ENCODE peak calls at places on chromosomes 4 and X, in nine cellular contexts. E, S, H, Q, I, W, N, X and Z are unnamed samples.
A peak's percentile ranks its signal among the peaks of the same experiment; 100 is the strongest.

GRCh38 chrX:45771560-45772340 is 571.1 kb upstream of the DIPK2B start:
- DNase-seq in I (peak; percentile 80), Q (no peak), E (no peak), H (peak; percentile 38), N (no peak), X (no peak), S (no peak), W (no peak), Z (peak; percentile 71)

GRCh38 chr4:84985952-84986351 is 19.5 kb upstream of the WDFY3 start:
- DNase-seq in W (no peak), N (no peak), X (peak; percentile 48), H (peak; percentile 25), E (no peak), I (no peak), S (no peak), Q (peak; percentile 6), Z (no peak)

GRCh38 chr4:93319011-93319410 is 509.5 kb upstream of the ATOH1 start:
- DNase-seq in I (no peak), Q (no peak), N (no peak), E (no peak), H (no peak), S (no peak), W (no peak), X (no peak), Z (no peak)

GRCh38 chr4:93855926-93856325 is 27.4 kb downstream of the ATOH1 start:
- DNase-seq in E (no peak), I (no peak), X (no peak), S (no peak), W (no peak), H (no peak), Q (no peak), N (no peak), Z (no peak)

GRCh38 chrX:19824603-19825002 is 62.8 kb downstream of the SH3KBP1 start:
- DNase-seq in E (no peak), W (no peak), I (no peak), X (no peak), Q (no peak), N (no peak), S (no peak), H (no peak), Z (no peak)

GRCh38 chrX:155046129-155046810 is 19.6 kb downstream of the FUNDC2 start:
- DNase-seq in N (no peak), E (no peak), I (no peak), S (no peak), X (no peak), H (no peak), Q (no peak), W (no peak), Z (no peak)

GRCh38 chrX:69173906-69174305 is 8.7 kb upstream of the PJA1 start:
- DNase-seq in W (no peak), E (peak; percentile 34), I (no peak), N (no peak), X (no peak), H (no peak), S (no peak), Q (no peak), Z (no peak)

GRCh38 chrX:72123471-72124185 is 8.1 kb downstream of the RTL5 start:
- DNase-seq in X (no peak), N (no peak), W (no peak), S (no peak), E (peak; percentile 51), I (peak; percentile 52), Q (no peak), H (no peak), Z (peak; percentile 80)

GRCh38 chrX:154472685-154473632 is 6.1 kb downstream of the LAGE3 start:
- DNase-seq in Q (no peak), H (no peak), W (no peak), E (no peak), S (no peak), X (no peak), N (no peak), I (no peak), Z (no peak)

GRCh38 chr4:61723492-61723891 is 523.4 kb downstream of the ADGRL3 start:
- DNase-seq in X (no peak), E (peak; percentile 32), S (no peak), I (no peak), N (no peak), H (no peak), W (no peak), Q (no peak), Z (no peak)

GRCh38 chrX:42934020-42934701 is 156.2 kb upstream of the PPP1R2C start:
- DNase-seq in S (no peak), H (no peak), Q (no peak), E (no peak), X (no peak), I (peak; percentile 13), N (peak; percentile 75), W (no peak), Z (peak; percentile 89)

GRCh38 chr4:132101526-132101925 is 1047.6 kb upstream of the PCDH10 start:
- DNase-seq in Q (no peak), S (no peak), N (no peak), W (no peak), H (no peak), E (no peak), X (no peak), I (no peak), Z (no peak)

GRCh38 chr4:109378076-109378475 is 55.5 kb upstream of the SEC24B start:
- DNase-seq in W (no peak), I (no peak), S (no peak), E (no peak), N (no peak), Q (no peak), H (no peak), X (no peak), Z (no peak)

GRCh38 chr4:109378511-109378910 is 55.1 kb upstream of the SEC24B start:
- DNase-seq in I (no peak), Q (no peak), S (no peak), E (no peak), W (no peak), H (no peak), N (no peak), X (no peak), Z (no peak)

DNA sequence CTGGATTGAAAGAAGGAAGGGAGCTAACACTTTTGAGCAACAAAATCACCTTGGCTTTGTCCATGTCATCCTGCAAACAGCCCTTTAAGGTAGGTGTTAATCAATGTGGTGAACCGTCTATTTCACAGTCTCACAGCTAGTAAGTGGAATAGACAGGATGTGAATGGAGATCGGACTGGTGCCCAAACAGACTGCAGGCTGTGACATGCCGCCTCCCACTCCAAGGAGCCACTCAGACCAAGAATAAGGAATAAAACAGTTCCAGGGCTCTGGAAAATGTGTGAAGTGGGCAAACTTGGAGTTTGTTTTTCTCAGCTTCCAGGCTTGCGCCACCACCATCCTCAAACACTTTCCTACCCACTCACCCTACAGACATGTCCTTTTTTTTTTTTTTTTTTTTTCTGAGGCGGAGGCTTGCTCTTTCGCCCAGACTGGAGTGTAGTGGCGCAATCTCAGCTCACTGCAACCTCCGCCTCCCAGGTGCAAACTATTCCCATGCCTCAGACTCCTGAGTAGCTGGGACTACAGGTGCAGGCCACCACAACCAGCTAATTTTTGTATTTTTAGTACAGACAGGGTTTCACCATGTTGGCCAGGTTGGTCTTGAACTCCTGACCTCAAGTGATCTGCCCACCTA is 57.7 kb upstream of the SEC24B start:
- DNase-seq in W (no peak), Q (no peak), E (no peak), N (no peak), S (no peak), H (no peak), I (no peak), X (no peak), Z (no peak)
- TF ChIP-seq MAX in W (no peak), Q (no peak), E (no peak), N (no peak), S (no peak), H (no peak), I (no peak), X (no peak), Z (no peak)

GRCh38 chrX:100648601-100649417 is 4.8 kb downstream of the SRPX2 start:
- DNase-seq in Q (peak; percentile 60), X (no peak), W (no peak), E (no peak), S (no peak), I (peak; percentile 58), N (no peak), H (peak; percentile 14), Z (no peak)

GRCh38 chrX:100645106-100645505 is 1.1 kb downstream of the SRPX2 start:
- DNase-seq in H (no peak), I (peak; percentile 17), W (no peak), S (no peak), E (no peak), X (no peak), N (no peak), Q (no peak), Z (no peak)

GRCh38 chrX:100647739-100648138 is 3.7 kb downstream of the SRPX2 start:
- DNase-seq in I (peak; percentile 21), Q (peak; percentile 60), H (no peak), N (no peak), E (no peak), W (no peak), S (no peak), X (no peak), Z (no peak)

GRCh38 chrX:100649550-100650356 is 5.8 kb downstream of the SRPX2 start:
- DNase-seq in I (peak; percentile 93), E (peak; percentile 11), N (no peak), S (no peak), W (no peak), H (peak; percentile 41), Q (peak; percentile 90), X (no peak), Z (peak; percentile 3)

GRCh38 chrX:100647095-100647494 is 3.1 kb downstream of the SRPX2 start:
- DNase-seq in N (no peak), I (peak; percentile 41), E (no peak), Q (no peak), W (no peak), X (no peak), S (no peak), H (no peak), Z (no peak)
- TF ChIP-seq MAX in N (no peak), I (no peak), E (no peak), Q (no peak), W (no peak), X (no peak), S (no peak), H (no peak), Z (no peak)

GRCh38 chr4:142663828-142664227 is 182.3 kb downstream of the INPP4B start:
- DNase-seq in H (no peak), N (no peak), W (no peak), I (no peak), E (no peak), S (no peak), X (no peak), Q (no peak), Z (no peak)
- TF ChIP-seq MAX in H (no peak), N (no peak), W (no peak), I (no peak), E (no peak), S (no peak), X (no peak), Q (no peak), Z (no peak)

DNA sequence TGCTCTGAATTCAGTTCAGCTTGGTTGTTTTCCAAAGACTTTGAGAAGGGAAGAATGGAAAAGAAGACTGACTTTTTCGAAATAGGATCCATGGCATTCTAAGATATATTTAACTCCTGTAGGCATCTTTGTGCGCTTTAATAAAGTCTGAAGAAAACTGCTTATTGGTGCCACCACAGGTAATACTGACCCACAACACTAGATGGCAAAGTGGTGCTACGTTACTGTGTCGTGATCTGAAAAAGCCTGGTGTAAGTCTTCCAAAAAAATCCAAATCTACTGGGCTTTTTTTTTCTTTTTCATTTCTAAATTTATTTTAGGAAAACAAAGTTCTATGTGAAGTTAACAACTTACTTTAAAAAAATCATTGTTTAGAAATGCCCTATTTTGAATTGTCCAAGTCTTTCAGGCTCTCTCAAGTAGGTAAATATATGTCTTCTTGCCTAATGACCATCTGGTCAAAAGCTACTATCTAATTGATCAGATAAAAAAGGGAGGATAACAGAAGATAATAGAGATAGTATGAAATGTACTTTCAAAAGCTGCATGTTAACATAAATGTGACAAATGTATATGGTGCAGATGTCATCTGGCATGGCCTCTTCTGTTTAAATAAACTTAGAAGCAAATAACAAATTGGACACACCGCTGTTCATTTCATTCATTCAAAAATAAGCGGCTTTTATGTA is 47.0 kb upstream of the MID1IP1 start:
- DNase-seq in I (peak; percentile 62), Q (peak; percentile 19), E (peak; percentile 12), N (peak; percentile 31), H (peak; percentile 64), S (no peak), W (peak; percentile 47), X (peak; percentile 32), Z (peak; percentile 62)
- TF ChIP-seq MAX in I (no peak), Q (no peak), E (no peak), N (no peak), H (no peak), S (no peak), W (no peak), X (no peak), Z (no peak)